ENCODE peak calls at places on chromosomes 7 and 10, in four cellular contexts. J is iris pigment epithelial cell; O is stimulated activated CD4-positive, alpha-beta T cell treated with anti-CD3 and anti-CD28 coated beads, Interleukin-12 subunit alpha, Interleukin-12 subunit beta, amount 100 ng/mL, for 4 hours; Z is T follicular helper cell. Q is an unnamed sample.

GRCh38 chr7:73520673-73521635 is 1.1 kb downstream of the BAZ1B start:
- DNase-seq in J (peak), O (no peak), Z (no peak), Q (no peak)

GRCh38 chr10:86139066-86139657 is 227.4 kb downstream of the GRID1 start:
- DNase-seq in J (no peak), O (peak), Z (no peak), Q (no peak)

GRCh38 chr10:84076540-84077195 is 62.6 kb upstream of the GHITM start:
- DNase-seq in O (no peak), Z (no peak), J (peak), Q (no peak)

GRCh38 chr7:158244873-158245723 is 342.5 kb downstream of the PTPRN2 start:
- DNase-seq in J (no peak), Z (no peak), O (no peak), Q (no peak)

GRCh38 chr10:10164845-10165244 is 852.8 kb upstream of the CELF2 start:
- DNase-seq in J (no peak), O (no peak), Z (no peak), Q (no peak)

GRCh38 chr10:6239213-6239991 is 36.7 kb downstream of the PFKFB3 start:
- DNase-seq in J (peak), Z (peak), O (peak), Q (peak)

GRCh38 chr10:84230359-84230758 is 5.0 kb upstream of the LRIT2 start:
- DNase-seq in Z (no peak), O (no peak), J (no peak), Q (no peak)

GRCh38 chr7:157515342-157516041 is 178.7 kb downstream of the DNAJB6 start:
- DNase-seq in Z (no peak), J (no peak), O (no peak), Q (no peak)

GRCh38 chr7:44279731-44280505 is 45.5 kb downstream of the CAMK2B start:
- DNase-seq in J (no peak), O (no peak), Z (no peak), Q (no peak)

GRCh38 chr10:88233870-88234269 is 349.2 kb downstream of the RNLS start:
- DNase-seq in J (no peak), Z (no peak), O (no peak), Q (no peak)

GRCh38 chr7:51316666-51317581 is at the start of gene COBL:
- DNase-seq in J (no peak), Z (no peak), O (no peak), Q (no peak)

GRCh38 chr7:3043544-3044395 is at the start of gene CARD11:
- DNase-seq in J (peak), O (peak), Z (peak), Q (peak)

GRCh38 chr7:47484923-47485639 is 96.8 kb downstream of the TNS3 start:
- DNase-seq in J (no peak), O (no peak), Z (no peak), Q (no peak)